ENCODE peak calls at places on chromosomes 6 and 20, in seven cellular contexts. B, H, L, P, W, Q and Y are unnamed samples. For H3K27me3 and H3K9me3, the result is how much of the 10 kb centered on the place peaks cover.

GRCh38 chr20:17939622-17940446 is 28.8 kb downstream of the SNX5 start:
- ATAC-seq in B (peak), H (peak), L (no peak), P (peak), W (peak), Q (peak), Y (no peak)

GRCh38 chr6:22513667-22514066 is 55.7 kb upstream of the HDGFL1 start:
- ATAC-seq in B (no peak), H (no peak), L (no peak), P (no peak), W (no peak), Q (no peak), Y (no peak)

GRCh38 chr20:400451-401275 is 7.4 kb upstream of the RBCK1 start:
- ATAC-seq in B (peak), H (peak), L (no peak), P (peak), W (peak), Q (peak), Y (no peak)

GRCh38 chr20:9166153-9166780 is 97.4 kb downstream of the PLCB4 start:
- ATAC-seq in B (no peak), H (no peak), L (no peak), P (no peak), W (peak), Q (no peak), Y (no peak)

GRCh38 chr20:32296874-32297420 is 19.5 kb downstream of the KIF3B start:
- ATAC-seq in B (no peak), H (no peak), L (no peak), P (no peak), W (peak), Q (no peak), Y (no peak)

GRCh38 chr6:53930330-53930729 is 135.5 kb downstream of the LRRC1 start:
- ATAC-seq in B (no peak), H (no peak), L (no peak), P (no peak), W (peak), Q (no peak), Y (no peak)

GRCh38 chr20:2688041-2688591 is 4.5 kb upstream of the EBF4 start:
- ATAC-seq in B (no peak), H (peak), L (peak), P (peak), W (peak), Q (peak), Y (no peak)

GRCh38 chr6:154749341-154749740 is 16.1 kb downstream of the SCAF8 start:
- ATAC-seq in B (no peak), H (no peak), L (no peak), P (no peak), W (no peak), Q (no peak), Y (no peak)

GRCh38 chr6:93139408-93140081 is 279.8 kb downstream of the EPHA7 start:
- ATAC-seq in B (no peak), H (no peak), L (no peak), P (peak), W (no peak), Q (no peak), Y (no peak)

GRCh38 chr20:9507544-9508239 is 6.7 kb upstream of the LAMP5 start:
- ATAC-seq in B (peak), H (no peak), L (no peak), P (no peak), W (peak), Q (no peak), Y (no peak)

GRCh38 chr6:20826378-20826777 is 292.1 kb downstream of the CDKAL1 start:
- ATAC-seq in B (no peak), H (peak), L (no peak), P (peak), W (no peak), Q (peak), Y (no peak)

GRCh38 chr6:5554226-5554625 is 292.9 kb downstream of the FARS2 start:
- ATAC-seq in B (no peak), H (no peak), L (no peak), P (no peak), W (peak), Q (no peak), Y (no peak)

GRCh38 chr20:63008541-63009043 is 1.8 kb upstream of the BHLHE23 start:
- ATAC-seq in B (peak), H (peak), L (no peak), P (peak), W (peak), Q (peak), Y (peak)

GRCh38 chr6:17233531-17233930 is 47.6 kb upstream of the RBM24 start:
- ATAC-seq in B (no peak), H (peak), L (no peak), P (no peak), W (peak), Q (peak), Y (no peak)

DNA sequence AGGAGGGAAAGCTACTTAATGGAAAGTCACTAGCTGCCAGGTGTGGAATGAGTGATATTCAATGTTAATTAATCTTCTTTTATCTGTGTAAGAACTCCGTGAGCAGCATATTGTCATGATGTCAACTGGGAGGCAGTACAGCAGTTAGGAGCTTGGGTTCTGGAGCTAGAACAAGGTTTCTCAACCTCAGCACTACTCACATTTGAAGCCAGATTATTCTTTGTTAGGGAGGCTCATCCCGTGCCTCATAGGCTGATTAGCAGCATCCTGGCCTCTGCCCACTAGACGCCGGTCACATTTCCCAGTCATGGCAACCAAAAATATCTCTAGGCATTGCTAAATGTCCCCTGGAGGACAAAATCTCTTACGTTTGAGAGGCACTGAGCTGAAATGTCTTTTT is 41.2 kb downstream of the BCAS1 start:
- ATAC-seq in B (no peak), H (no peak), L (no peak), P (no peak), W (no peak), Q (no peak), Y (peak)
- H3K27me3 ChIP-seq in B (under half), H (under half), L (under half), P (under half), W (under half), Q (under half), Y (under half)

GRCh38 chr20:36121981-36122930 is 32.3 kb upstream of the EPB41L1 start:
- ATAC-seq in B (no peak), H (peak), L (peak), P (no peak), W (peak), Q (peak), Y (no peak)
- TF ChIP-seq POLR2AphosphoS5 in B (no peak), H (peak), L (no peak), P (no peak), W (no peak), Q (no peak), Y (no peak)

GRCh38 chr6:164106345-164106769 is 691.8 kb downstream of the QKI start:
- ATAC-seq in B (no peak), H (peak), L (no peak), P (peak), W (peak), Q (peak), Y (no peak)
- H3K9me3 ChIP-seq in B (under half), H (under half), L (under half), P (under half), W (under half), Q (under half), Y (under half)

DNA sequence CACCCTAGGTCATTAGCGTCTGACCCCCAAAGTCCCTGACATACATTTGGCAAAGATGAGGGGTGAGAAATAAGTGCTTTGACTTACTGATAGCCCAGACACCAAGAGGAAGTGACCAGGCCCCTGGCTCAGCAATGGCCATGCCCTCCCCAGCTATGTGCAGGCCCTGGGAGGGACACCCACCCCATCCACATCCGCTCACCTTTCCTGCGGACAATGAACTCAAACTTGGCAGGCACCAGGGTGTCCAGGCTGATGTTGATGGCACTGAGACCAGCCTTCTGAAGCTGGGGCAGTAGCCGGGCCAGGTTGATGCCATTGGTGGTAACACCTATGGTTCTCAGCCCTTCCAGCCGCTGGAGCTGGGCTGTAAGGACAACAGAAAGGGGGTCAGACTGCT is 18.4 kb downstream of the MOCS1 start:
- ATAC-seq in B (no peak), H (no peak), L (no peak), P (no peak), W (no peak), Q (no peak), Y (no peak)
- H3K27me3 ChIP-seq in B (under half), H (under half), L (under half), P (under half), W (under half), Q (under half), Y (under half)

GRCh38 chr6:135211306-135211702 is 30.2 kb downstream of the MYB start:
- ATAC-seq in B (no peak), H (no peak), L (no peak), P (no peak), W (no peak), Q (no peak), Y (no peak)
- TF ChIP-seq POLR2AphosphoS5 in B (no peak), H (no peak), L (no peak), P (no peak), W (no peak), Q (no peak), Y (no peak)

DNA sequence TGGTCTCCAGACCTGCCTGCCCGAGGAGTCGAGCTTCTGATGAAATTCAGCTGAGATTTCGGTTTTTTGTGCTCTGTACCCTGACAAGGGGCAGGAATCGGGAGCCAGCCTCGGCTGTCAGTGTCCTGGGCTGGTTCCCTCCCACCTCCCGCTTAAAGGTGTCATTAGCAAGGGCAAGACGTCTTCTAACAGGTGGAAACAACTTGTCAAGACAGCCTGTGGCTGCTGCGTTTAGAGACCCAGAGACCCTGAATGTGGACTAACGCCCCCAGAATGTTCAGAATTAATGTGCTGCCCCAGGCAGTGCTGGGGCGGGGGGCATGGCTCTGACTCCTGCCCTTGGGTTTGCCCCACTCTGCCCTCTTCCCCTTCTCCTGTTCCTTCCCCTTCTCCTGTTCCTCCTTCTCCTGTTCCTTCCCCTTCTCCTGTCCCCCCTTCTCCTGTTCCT is 69.7 kb downstream of the PHACTR3 start:
- ATAC-seq in B (no peak), H (no peak), L (no peak), P (no peak), W (no peak), Q (no peak), Y (no peak)
- H3K9me3 ChIP-seq in B (under half), H (under half), L (under half), P (under half), W (under half), Q (under half), Y (under half)

DNA sequence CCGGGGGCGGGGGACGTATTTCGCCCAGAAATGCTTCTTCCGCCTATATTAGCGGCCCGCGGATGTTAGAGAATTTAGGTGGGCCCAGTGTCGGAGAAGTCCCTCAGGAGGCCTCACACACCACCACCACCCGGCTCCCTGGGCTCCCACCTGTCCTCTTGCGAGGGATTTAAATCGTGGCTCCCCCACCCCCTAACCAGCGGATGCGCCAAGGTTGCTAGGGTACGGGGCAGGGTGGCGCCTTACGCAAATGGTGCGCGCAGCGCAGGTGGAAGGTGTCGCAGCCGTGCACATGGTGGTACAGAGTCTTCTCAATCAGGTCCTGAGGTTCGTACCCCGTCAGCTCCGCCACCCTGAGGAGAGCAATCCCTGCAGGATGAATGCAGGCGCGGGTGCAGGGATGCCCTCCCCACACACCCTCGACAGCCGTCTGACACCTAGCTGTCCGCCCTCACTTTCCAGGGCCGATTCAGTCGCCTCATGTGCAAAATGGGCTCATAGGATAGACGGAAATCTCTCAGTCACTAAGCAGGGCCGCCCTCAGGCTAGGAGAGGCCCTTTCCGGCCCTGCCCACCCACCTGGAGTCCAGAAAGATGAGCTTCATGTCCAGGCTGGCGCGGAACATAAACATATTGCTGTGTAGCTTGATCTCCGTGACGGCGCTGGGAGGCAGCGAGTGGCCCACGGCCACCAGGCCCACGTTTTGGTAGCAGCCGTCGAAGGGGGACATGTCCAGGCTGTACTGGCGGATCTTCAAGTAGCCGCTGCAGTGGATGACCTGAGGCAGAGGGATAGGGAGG is 16.6 kb downstream of the SIM1 start:
- ATAC-seq in B (no peak), H (no peak), L (no peak), P (no peak), W (no peak), Q (no peak), Y (no peak)
- H3K27me3 ChIP-seq in B (under half), H (under half), L (under half), P (under half), W (under half), Q (under half), Y (half or more)

GRCh38 chr6:44021628-44022295 is 105.5 kb downstream of the MRPL14 start:
- ATAC-seq in B (no peak), H (no peak), L (peak), P (no peak), W (no peak), Q (peak), Y (peak)

GRCh38 chr6:44022671-44023352 is 104.4 kb downstream of the MRPL14 start:
- ATAC-seq in B (no peak), H (no peak), L (no peak), P (no peak), W (no peak), Q (no peak), Y (no peak)

GRCh38 chr6:44022296-44022661 is 105.0 kb downstream of the MRPL14 start:
- ATAC-seq in B (peak), H (peak), L (no peak), P (peak), W (no peak), Q (peak), Y (peak)

GRCh38 chr6:44020664-44021425 is 106.4 kb downstream of the MRPL14 start:
- ATAC-seq in B (no peak), H (no peak), L (no peak), P (no peak), W (no peak), Q (no peak), Y (no peak)

GRCh38 chr6:44020148-44020547 is 107.1 kb downstream of the MRPL14 start:
- ATAC-seq in B (no peak), H (no peak), L (no peak), P (no peak), W (no peak), Q (no peak), Y (peak)
- TF ChIP-seq POLR2AphosphoS5 in B (no peak), H (no peak), L (no peak), P (no peak), W (no peak), Q (no peak), Y (peak)

GRCh38 chr6:110485461-110485860 is 9.0 kb upstream of the SLC22A16 start:
- ATAC-seq in B (no peak), H (no peak), L (no peak), P (no peak), W (no peak), Q (no peak), Y (no peak)

GRCh38 chr6:110486756-110487155 is 10.3 kb upstream of the SLC22A16 start:
- ATAC-seq in B (no peak), H (no peak), L (no peak), P (no peak), W (no peak), Q (no peak), Y (no peak)

GRCh38 chr6:110481081-110481480 is 4.7 kb upstream of the SLC22A16 start:
- ATAC-seq in B (no peak), H (no peak), L (no peak), P (no peak), W (no peak), Q (no peak), Y (no peak)

GRCh38 chr6:110482774-110483400 is 6.5 kb upstream of the SLC22A16 start:
- ATAC-seq in B (peak), H (no peak), L (no peak), P (no peak), W (no peak), Q (no peak), Y (no peak)

DNA sequence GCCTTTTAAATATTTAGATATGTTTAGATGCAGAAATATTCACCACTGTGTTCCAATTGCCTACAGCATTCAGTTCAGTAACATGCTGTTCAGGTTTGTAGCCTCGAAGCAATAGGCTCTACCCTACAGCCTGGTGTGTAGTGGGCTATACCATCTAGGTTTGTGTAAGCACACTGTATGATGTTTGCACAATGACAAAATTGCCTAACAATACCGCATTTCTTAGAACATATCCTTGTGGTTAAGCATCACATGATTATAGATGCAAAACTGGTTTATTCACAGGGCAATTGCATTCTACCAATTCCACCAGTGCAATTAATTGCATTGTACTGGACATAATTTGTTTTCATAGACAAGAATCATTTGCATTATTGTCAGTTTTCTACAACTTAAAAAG is 7.9 kb upstream of the SLC22A16 start:
- ATAC-seq in B (no peak), H (no peak), L (peak), P (no peak), W (no peak), Q (no peak), Y (no peak)
- H3K9me3 ChIP-seq in B (under half), H (under half), L (under half), P (under half), W (under half), Q (under half), Y (under half)

GRCh38 chr20:49318091-49318429 is 40.2 kb upstream of the ZNFX1 start:
- ATAC-seq in B (no peak), H (no peak), L (no peak), P (no peak), W (peak), Q (no peak), Y (no peak)
- H3K27me3 ChIP-seq in B (under half), H (under half), L (under half), P (under half), W (half or more), Q (under half), Y (under half)